ENCODE peak calls at places on chromosomes 12 and 14, in seven cellular contexts. P, G, B, O, V, J and N are unnamed samples.

GRCh38 chr12:109934026-109934425 is 34.0 kb downstream of the TCHP start:
- DNase-seq in P (peak; percentile 47), G (no peak), B (no peak), O (no peak), V (peak; percentile 25), J (peak; percentile 43), N (no peak)

GRCh38 chr12:109295764-109296425 is 13.2 kb downstream of the FOXN4 start:
- DNase-seq in P (no peak), G (no peak), B (no peak), O (no peak), V (no peak), J (no peak), N (no peak)

GRCh38 chr12:131688845-131689154 is 22.1 kb upstream of the SFSWAP start:
- DNase-seq in P (no peak), G (no peak), B (no peak), O (no peak), V (no peak), J (no peak), N (no peak)

GRCh38 chr12:40632171-40632570 is 60.1 kb upstream of the CNTN1 start:
- DNase-seq in P (no peak), G (no peak), B (no peak), O (no peak), V (no peak), J (no peak), N (no peak)

GRCh38 chr12:20369164-20370000 is 1.0 kb downstream of the PDE3A start:
- DNase-seq in P (peak; percentile 77), G (no peak), B (peak; percentile 27), O (no peak), V (no peak), J (peak; percentile 43), N (no peak)

GRCh38 chr14:52527052-52527451 is 25.3 kb downstream of the TXNDC16 start:
- DNase-seq in P (no peak), G (no peak), B (no peak), O (no peak), V (no peak), J (no peak), N (no peak)

GRCh38 chr14:99537399-99537798 is 56.2 kb downstream of the CCNK start:
- DNase-seq in P (no peak), G (peak; percentile 55), B (no peak), O (no peak), V (peak; percentile 71), J (peak; percentile 78), N (no peak)

GRCh38 chr12:108914031-108914630 is 34.2 kb downstream of the DAO start:
- DNase-seq in P (no peak), G (no peak), B (no peak), O (no peak), V (peak; percentile 25), J (peak; percentile 22), N (no peak)

GRCh38 chr14:29601559-29602109 is 326.0 kb downstream of the PRKD1 start:
- DNase-seq in P (no peak), G (peak; percentile 5), B (no peak), O (no peak), V (no peak), J (peak; percentile 46), N (no peak)

GRCh38 chr14:58354817-58355216 is 40.9 kb upstream of the TOMM20L start:
- DNase-seq in P (no peak), G (no peak), B (no peak), O (no peak), V (no peak), J (no peak), N (no peak)

GRCh38 chr12:52220456-52220855 is 12.6 kb upstream of the KRT7 start:
- DNase-seq in P (no peak), G (no peak), B (no peak), O (no peak), V (no peak), J (no peak), N (no peak)

GRCh38 chr14:42869681-42870080 is 1263.0 kb downstream of the LRFN5 start:
- DNase-seq in P (no peak), G (peak; percentile 31), B (no peak), O (no peak), V (no peak), J (peak; percentile 59), N (no peak)

GRCh38 chr12:6699989-6700645 is 498 bp downstream of the PIANP start:
- DNase-seq in P (no peak), G (no peak), B (no peak), O (no peak), V (no peak), J (no peak), N (peak; percentile 58)

GRCh38 chr12:111219440-111219839 is 149.5 kb downstream of the PHETA1 start:
- DNase-seq in P (no peak), G (no peak), B (no peak), O (no peak), V (no peak), J (no peak), N (no peak)

GRCh38 chr14:68464716-68465115 is 328.2 kb downstream of the ZFP36L1 start:
- DNase-seq in P (no peak), G (no peak), B (no peak), O (no peak), V (peak; percentile 88), J (peak; percentile 23), N (no peak)

GRCh38 chr12:55676707-55677106 is 31.0 kb downstream of the ITGA7 start:
- DNase-seq in P (no peak), G (no peak), B (no peak), O (no peak), V (no peak), J (no peak), N (no peak)

GRCh38 chr14:63542231-63542999 is 762 bp downstream of the PPP2R5E start:
- DNase-seq in P (peak; percentile 47), G (no peak), B (no peak), O (no peak), V (peak; percentile 5), J (no peak), N (peak; percentile 35)

GRCh38 chr14:86334355-86334754 is 804.4 kb downstream of the FLRT2 start:
- DNase-seq in P (no peak), G (no peak), B (no peak), O (no peak), V (no peak), J (no peak), N (no peak)

GRCh38 chr14:95222870-95223398 is 65.6 kb upstream of the DICER1 start:
- DNase-seq in P (no peak), G (no peak), B (no peak), O (no peak), V (no peak), J (peak; percentile 77), N (no peak)

GRCh38 chr12:991350-992278 is 591 bp downstream of the ERC1 start:
- DNase-seq in P (peak; percentile 33), G (no peak), B (no peak), O (peak; percentile 66), V (peak; percentile 10), J (no peak), N (no peak)